ENCODE peak calls at places on chromosomes 7 and 10, in four cellular contexts. O, T, D and F are unnamed samples.

GRCh38 chr10:98063740-98064027 is 33.3 kb upstream of the CRTAC1 start:
- DNase-seq in D (no peak), O (no peak), T (no peak), F (no peak)

GRCh38 chr10:4941540-4942330 is 21.5 kb upstream of the AKR1C1 start:
- DNase-seq in O (no peak), T (no peak), D (no peak), F (no peak)

GRCh38 chr7:138898255-138898654 is 82.9 kb downstream of the KIAA1549 start:
- DNase-seq in T (no peak), O (no peak), D (no peak), F (no peak)

GRCh38 chr7:135389971-135390370 is 119.9 kb downstream of the CNOT4 start:
- DNase-seq in O (no peak), T (no peak), D (no peak), F (no peak)

GRCh38 chr10:49080071-49080470 is 35.3 kb downstream of the VSTM4 start:
- DNase-seq in O (no peak), T (no peak), D (no peak), F (peak; percentile 60)

GRCh38 chr7:33091111-33091531 is 18.1 kb downstream of the RP9 start:
- DNase-seq in T (no peak), D (no peak), O (no peak), F (peak; percentile 39)

GRCh38 chr7:71320916-71321315 is 189.0 kb downstream of the GALNT17 start:
- DNase-seq in O (no peak), T (no peak), D (no peak), F (no peak)

GRCh38 chr7:134089446-134089845 is 37.7 kb upstream of the LRGUK start:
- DNase-seq in D (no peak), O (no peak), T (no peak), F (no peak)

GRCh38 chr10:25059990-25060389 is 43.6 kb downstream of the THNSL1 start:
- DNase-seq in O (no peak), D (no peak), T (no peak), F (peak; percentile 90)

GRCh38 chr7:107167483-107168232 is 1.1 kb upstream of the HBP1 start:
- DNase-seq in D (peak; percentile 9), T (peak; percentile 71), O (no peak), F (peak; percentile 91)

GRCh38 chr10:71695502-71696476 is 23.8 kb downstream of the C10orf105 start:
- DNase-seq in T (no peak), O (no peak), D (no peak), F (no peak)

GRCh38 chr7:138352570-138353461 is 107.2 kb upstream of the TRIM24 start:
- DNase-seq in T (no peak), D (no peak), O (no peak), F (no peak)

GRCh38 chr10:71766717-71767419 is 6.5 kb downstream of the VSIR start:
- DNase-seq in D (no peak), T (no peak), O (no peak), F (peak; percentile 92)

GRCh38 chr7:111107576-111107975 is 16.6 kb downstream of the LRRN3 start:
- DNase-seq in O (no peak), T (no peak), D (no peak), F (no peak)

GRCh38 chr7:101911800-101912705 is 94.6 kb downstream of the CUX1 start:
- DNase-seq in O (no peak), D (no peak), T (no peak), F (no peak)